ENCODE peak calls at places on chromosomes 1 and 21, in six cellular contexts. T is GM03348; Y is psoas muscle; V is T47D; K is activated CD4-positive, alpha-beta T cell treated with anti-CD3 and anti-CD28 coated beads, Interleukin-2, amount 10 ng/mL, durations not matched to agents 7 days and 5 days; I is left ventricle myocardium superior. P is an unnamed sample.

GRCh38 chr21:43893536-43894205 is 28.6 kb downstream of the AGPAT3 start:
- DNase-seq in T (no peak), Y (no peak), K (peak), I (no peak), V (no peak), P (no peak)

GRCh38 chr21:35509004-35509704 is 460.1 kb upstream of the RUNX1 start:
- DNase-seq in T (no peak), I (no peak), Y (no peak), V (no peak), K (no peak), P (no peak)

GRCh38 chr1:209945377-209945776 is 7.4 kb downstream of the SYT14 start:
- DNase-seq in Y (no peak), I (no peak), K (no peak), V (no peak), T (no peak), P (no peak)

GRCh38 chr1:36606908-36607651 is 124.4 kb upstream of the CSF3R start:
- DNase-seq in I (no peak), T (no peak), Y (no peak), K (peak), V (no peak), P (no peak)

GRCh38 chr1:210233216-210233494 is 559 bp downstream of the SERTAD4 start:
- DNase-seq in Y (no peak), V (no peak), K (no peak), I (peak), T (peak), P (no peak)

GRCh38 chr1:32818804-32819541 is 1.5 kb downstream of the S100PBP start:
- DNase-seq in K (peak), T (no peak), V (no peak), I (no peak), Y (no peak), P (no peak)

GRCh38 chr1:27057801-27058647 is 45.4 kb upstream of the TENT5B start:
- DNase-seq in K (no peak), T (peak), I (no peak), Y (no peak), V (no peak), P (no peak)

GRCh38 chr1:242427519-242427918 is 97.0 kb downstream of the PLD5 start:
- DNase-seq in Y (no peak), K (no peak), T (no peak), I (no peak), V (no peak), P (no peak)

GRCh38 chr21:32335601-32336575 is 37.2 kb downstream of the MRAP start:
- DNase-seq in Y (no peak), K (no peak), T (no peak), V (no peak), I (no peak), P (peak)

GRCh38 chr1:234065794-234066447 is 161.4 kb downstream of the SLC35F3 start:
- DNase-seq in Y (peak), V (peak), T (peak), I (peak), K (peak), P (peak)

GRCh38 chr1:86636898-86637297 is 67.5 kb upstream of the SH3GLB1 start:
- DNase-seq in T (no peak), I (no peak), K (no peak), Y (no peak), V (no peak), P (no peak)

GRCh38 chr1:162921311-162921710 is 60.3 kb upstream of the CCDC190 start:
- DNase-seq in K (no peak), V (no peak), I (no peak), Y (no peak), T (no peak), P (no peak)

GRCh38 chr1:183870351-183871077 is 65.6 kb downstream of the RGL1 start:
- DNase-seq in V (no peak), K (no peak), I (peak), T (peak), Y (peak), P (peak)

GRCh38 chr1:44049839-44050238 is 18.6 kb upstream of the SLC6A9 start:
- DNase-seq in T (peak), V (no peak), I (no peak), Y (no peak), K (no peak), P (peak)

GRCh38 chr1:87428351-87428750 is 99.7 kb downstream of the LMO4 start:
- DNase-seq in K (no peak), T (no peak), V (no peak), Y (no peak), I (no peak), P (no peak)

GRCh38 chr1:154434346-154435075 is 29.4 kb downstream of the IL6R start:
- DNase-seq in T (peak), V (no peak), Y (peak), I (peak), K (no peak), P (no peak)

GRCh38 chr21:34047835-34048234 is 25.5 kb upstream of the MRPS6 start:
- DNase-seq in T (no peak), I (no peak), V (no peak), K (no peak), Y (no peak), P (no peak)

GRCh38 chr21:36948686-36949085 is 17.8 kb downstream of the HLCS start:
- DNase-seq in T (peak), Y (no peak), K (no peak), V (no peak), I (no peak), P (no peak)

GRCh38 chr1:226608699-226609505 is 60.3 kb downstream of the STUM start:
- DNase-seq in K (peak), V (peak), I (peak), T (peak), Y (peak), P (peak)

GRCh38 chr1:67882196-67882958 is 49.1 kb upstream of the GNG12 start:
- DNase-seq in Y (no peak), K (no peak), T (no peak), V (no peak), I (no peak), P (no peak)

GRCh38 chr1:220089650-220090556 is at the start of gene BPNT1:
- DNase-seq in T (peak), I (peak), V (peak), Y (peak), K (peak), P (peak)

GRCh38 chr1:213934642-213935041 is 53.1 kb upstream of the PROX1 start:
- DNase-seq in I (peak), T (no peak), Y (no peak), K (no peak), V (no peak), P (no peak)

GRCh38 chr1:3028531-3029282 is 7.4 kb downstream of the ACTRT2 start:
- DNase-seq in T (no peak), V (no peak), I (no peak), K (no peak), Y (peak), P (no peak)

GRCh38 chr21:24941316-24942185 is 665.7 kb downstream of the MRPL39 start:
- DNase-seq in K (no peak), T (no peak), V (peak), Y (no peak), I (no peak), P (no peak)

GRCh38 chr1:209389258-209389657 is 194.3 kb upstream of the CAMK1G start:
- DNase-seq in K (no peak), T (peak), Y (no peak), I (no peak), V (no peak), P (peak)

GRCh38 chr1:22662318-22662717 is 9.3 kb downstream of the C1QB start:
- DNase-seq in Y (no peak), I (peak), T (no peak), K (no peak), V (peak), P (peak)

GRCh38 chr21:39715804-39716397 is 29.1 kb upstream of the IGSF5 start:
- DNase-seq in I (peak), V (peak), K (peak), T (peak), Y (no peak), P (peak)